ENCODE peak calls at places on chromosomes 6 and 20, in six cellular contexts. H, O, B, L, G and V are unnamed samples.

GRCh38 chr6:126181173-126181741 is 158.7 kb upstream of the CENPW start:
- DNase-seq in B (no peak), G (no peak), L (no peak), H (no peak), O (no peak), V (no peak)

GRCh38 chr6:166624275-166624674 is 2.8 kb downstream of the RPS6KA2 start:
- DNase-seq in G (no peak), H (no peak), O (no peak), B (no peak), L (no peak), V (peak)

GRCh38 chr6:24394777-24395437 is 7.8 kb upstream of the MRS2 start:
- DNase-seq in G (no peak), L (no peak), O (peak), B (no peak), H (no peak), V (peak)

GRCh38 chr20:57389695-57390603 is 1.2 kb upstream of the RBM38 start:
- DNase-seq in H (peak), B (peak), O (no peak), L (no peak), G (peak), V (no peak)

GRCh38 chr6:33075208-33075567 is 602 bp upstream of the HLA-DPB1 start:
- DNase-seq in L (no peak), G (no peak), O (no peak), H (no peak), B (no peak), V (no peak)

GRCh38 chr6:166556871-166557322 is 29.6 kb downstream of the RAMACL start:
- DNase-seq in O (peak), G (no peak), B (peak), L (peak), H (peak), V (peak)

GRCh38 chr20:45341939-45342862 is 6.0 kb downstream of the SDC4 start:
- DNase-seq in L (peak), B (peak), O (peak), H (peak), G (no peak), V (no peak)

GRCh38 chr20:10213526-10213925 is 5.1 kb upstream of the SNAP25 start:
- DNase-seq in L (no peak), H (no peak), B (no peak), O (no peak), G (no peak), V (no peak)

GRCh38 chr20:1112908-1113307 is 5.5 kb upstream of the PSMF1 start:
- DNase-seq in G (no peak), L (no peak), O (no peak), H (no peak), B (no peak), V (no peak)

GRCh38 chr6:53192590-53193232 is 44.1 kb upstream of the GCM1 start:
- DNase-seq in B (no peak), G (no peak), O (peak), L (no peak), H (no peak), V (no peak)

GRCh38 chr6:11392778-11393507 is 144.6 kb upstream of the TMEM170B start:
- DNase-seq in H (no peak), L (no peak), B (no peak), O (no peak), G (no peak), V (no peak)

GRCh38 chr6:31948753-31949413 is 3.0 kb downstream of the CFB start:
- DNase-seq in H (no peak), B (no peak), O (no peak), L (no peak), G (no peak), V (no peak)

GRCh38 chr6:158157064-158157764 is 10.8 kb downstream of the SERAC1 start:
- DNase-seq in L (no peak), G (no peak), O (no peak), B (no peak), H (no peak), V (no peak)

GRCh38 chr6:53734473-53735299 is 60.1 kb upstream of the LRRC1 start:
- DNase-seq in G (no peak), L (no peak), O (peak), H (no peak), B (no peak), V (peak)

GRCh38 chr6:28895131-28895812 is 28.5 kb downstream of the TRIM27 start:
- DNase-seq in H (peak), L (peak), B (peak), G (peak), O (peak), V (peak)

GRCh38 chr6:108168501-108168979 is 2.7 kb downstream of the NR2E1 start:
- DNase-seq in H (no peak), B (peak), L (no peak), G (no peak), O (no peak), V (no peak)